ENCODE peak calls at places on chromosomes 7 and 10, in ten cellular contexts. P is A549; G is right cardiac atrium; V is NCI-H748 treated with DMSO at 0.1 percent for 48 hours; F is neural crest cell; H is activated CD4-positive, alpha-beta memory T cell treated with anti-CD3 and anti-CD28 coated beads, Interleukin-2, amount 10 ng/mL, durations not matched to agents 7 days and 5 days; N is anterior cingulate cortex; A is T-cell; X is H7; L is activated CD4-positive, CD25-positive, alpha-beta regulatory T cell. E is an unnamed sample.

GRCh38 chr10:93993782-93994668 is at the start of gene PLCE1:
- DNase-seq in N (no peak), G (peak), L (no peak), P (peak), X (peak), V (peak), F (peak), A (no peak), H (no peak), E (peak)

GRCh38 chr10:77236700-77237099 is 400.9 kb downstream of the KCNMA1 start:
- DNase-seq in N (no peak), P (no peak), G (no peak), H (no peak), V (no peak), A (no peak), F (no peak), X (no peak), L (no peak), E (peak)

GRCh38 chr10:5963591-5963990 is 13.8 kb downstream of the IL15RA start:
- DNase-seq in V (no peak), X (no peak), L (no peak), F (no peak), A (no peak), P (no peak), H (no peak), G (no peak), N (no peak), E (no peak)

GRCh38 chr7:134699021-134699818 is 52.6 kb downstream of the BPGM start:
- DNase-seq in X (no peak), P (no peak), N (no peak), L (no peak), V (no peak), F (no peak), A (no peak), H (no peak), G (no peak), E (no peak)

GRCh38 chr10:118026936-118027335 is 19.8 kb downstream of the RAB11FIP2 start:
- DNase-seq in G (no peak), P (no peak), A (no peak), F (no peak), X (no peak), V (no peak), L (no peak), N (no peak), H (no peak), E (no peak)

GRCh38 chr10:49484501-49485230 is 54.3 kb downstream of the ERCC6 start:
- DNase-seq in N (no peak), A (no peak), F (no peak), G (no peak), H (no peak), X (no peak), V (no peak), L (no peak), P (no peak), E (peak)

GRCh38 chr10:132257271-132257670 is 50.5 kb downstream of the STK32C start:
- DNase-seq in G (no peak), H (peak), F (no peak), P (peak), L (no peak), N (no peak), X (no peak), V (no peak), A (peak), E (peak)

GRCh38 chr10:4538016-4538415 is 288.0 kb upstream of the AKR1E2 start:
- DNase-seq in V (no peak), N (no peak), L (no peak), H (no peak), A (no peak), G (no peak), F (no peak), X (no peak), P (no peak), E (no peak)

GRCh38 chr7:116426428-116427156 is 72.9 kb upstream of the CAV2 start:
- DNase-seq in P (peak), N (no peak), H (no peak), G (no peak), A (no peak), X (no peak), F (no peak), V (no peak), L (no peak), E (peak)

GRCh38 chr10:103663802-103664201 is 170.3 kb downstream of the NEURL1 start:
- DNase-seq in G (peak), H (no peak), L (no peak), N (peak), P (no peak), A (no peak), X (no peak), F (no peak), V (no peak), E (no peak)

GRCh38 chr10:95391570-95392249 is 100.9 kb upstream of the PDLIM1 start:
- DNase-seq in P (peak), A (no peak), G (no peak), H (no peak), N (no peak), X (peak), L (no peak), V (no peak), F (no peak), E (no peak)

GRCh38 chr10:121357323-121357835 is 240.9 kb downstream of the FGFR2 start:
- DNase-seq in L (no peak), X (no peak), F (no peak), P (no peak), N (no peak), A (no peak), G (no peak), V (no peak), H (no peak), E (no peak)

GRCh38 chr7:87110778-87111177 is 41.5 kb upstream of the DMTF1 start:
- DNase-seq in A (no peak), P (no peak), G (no peak), V (no peak), L (no peak), H (no peak), F (no peak), X (no peak), N (no peak), E (peak)

GRCh38 chr10:120085386-120085785 is 192.9 kb downstream of the SEC23IP start:
- DNase-seq in P (no peak), L (no peak), H (no peak), A (no peak), N (no peak), X (no peak), G (no peak), V (no peak), F (no peak), E (no peak)

GRCh38 chr10:14563359-14563758 is 211.3 kb downstream of the FAM107B start:
- DNase-seq in N (no peak), P (no peak), L (no peak), F (no peak), G (no peak), X (no peak), V (no peak), A (no peak), H (no peak), E (no peak)

GRCh38 chr7:26292768-26293560 is 1.3 kb downstream of the SNX10 start:
- DNase-seq in G (peak), N (peak), A (no peak), V (no peak), F (no peak), P (no peak), L (no peak), X (peak), H (peak), E (no peak)

GRCh38 chr10:3220853-3221252 is 48.3 kb upstream of the PITRM1 start:
- DNase-seq in F (no peak), P (no peak), N (no peak), G (no peak), A (no peak), V (no peak), H (no peak), X (no peak), L (no peak), E (peak)

GRCh38 chr10:120436431-120437142 is 20.4 kb upstream of the PLPP4 start:
- DNase-seq in L (no peak), N (no peak), G (no peak), H (no peak), X (no peak), A (no peak), F (no peak), V (no peak), P (no peak), E (peak)

GRCh38 chr10:72912715-72913114 is 19.2 kb downstream of the OIT3 start:
- DNase-seq in N (no peak), H (no peak), G (no peak), X (no peak), P (no peak), L (no peak), V (no peak), F (no peak), A (no peak), E (no peak)

GRCh38 chr10:19638173-19638872 is 177.9 kb upstream of the PLXDC2 start:
- DNase-seq in G (no peak), A (no peak), L (no peak), V (no peak), X (no peak), P (peak), F (no peak), H (no peak), N (no peak), E (peak)

GRCh38 chr10:118742787-118743186 is 12.0 kb downstream of the CACUL1 start:
- DNase-seq in X (no peak), N (no peak), G (no peak), P (no peak), L (no peak), A (no peak), H (no peak), F (no peak), V (no peak), E (no peak)

GRCh38 chr10:38118072-38118807 is 24.1 kb downstream of the ZNF37A start:
- DNase-seq in H (no peak), V (no peak), G (no peak), P (no peak), L (no peak), F (no peak), A (no peak), X (no peak), N (no peak), E (no peak)

GRCh38 chr7:73822319-73823173 is 8.2 kb upstream of the CLDN4 start:
- DNase-seq in V (no peak), X (peak), N (no peak), A (no peak), P (peak), H (no peak), L (no peak), F (no peak), G (no peak), E (peak)

GRCh38 chr7:99806839-99807478 is 20.9 kb upstream of the CYP3A43 start:
- DNase-seq in X (no peak), N (no peak), P (no peak), G (no peak), L (no peak), F (no peak), H (no peak), V (no peak), A (no peak), E (no peak)

GRCh38 chr10:7478727-7479457 is 68.1 kb upstream of the SFMBT2 start:
- DNase-seq in A (no peak), X (no peak), N (no peak), P (no peak), G (no peak), L (no peak), F (no peak), V (no peak), H (no peak), E (no peak)

GRCh38 chr7:125746510-125746909 is 816.9 kb upstream of the POT1 start:
- DNase-seq in H (no peak), F (no peak), P (no peak), G (no peak), A (no peak), N (no peak), X (no peak), V (no peak), L (no peak), E (no peak)

GRCh38 chr7:50497068-50497642 is 47.0 kb upstream of the FIGNL1 start:
- DNase-seq in F (no peak), V (no peak), H (no peak), G (no peak), X (no peak), A (no peak), P (no peak), L (no peak), N (no peak), E (peak)

GRCh38 chr7:53350241-53350640 is 314.8 kb downstream of the POM121L12 start:
- DNase-seq in G (no peak), X (peak), V (peak), P (no peak), N (no peak), A (no peak), L (no peak), H (no peak), F (peak), E (no peak)

GRCh38 chr7:108404509-108405435 is 51.5 kb downstream of the NRCAM start:
- DNase-seq in H (no peak), N (no peak), X (no peak), A (no peak), L (no peak), G (no peak), F (no peak), P (no peak), V (no peak), E (no peak)

GRCh38 chr10:89904755-89905154 is 203.4 kb downstream of the KIF20B start:
- DNase-seq in G (no peak), N (no peak), A (no peak), L (no peak), H (no peak), V (no peak), P (no peak), F (no peak), X (no peak), E (peak)

GRCh38 chr10:33190406-33190805 is 144.1 kb downstream of the NRP1 start:
- DNase-seq in F (no peak), H (no peak), L (no peak), N (no peak), V (no peak), G (no peak), X (no peak), A (no peak), P (no peak), E (no peak)